ENCODE peak calls at places on chromosomes 11 and 22, in eight cellular contexts. Q, T, P, B, W, G, J and N are unnamed samples.

GRCh38 chr11:332651-333480 is 12.2 kb upstream of the IFITM3 start:
- DNase-seq in J (no peak), W (no peak), P (no peak), Q (no peak), G (no peak), B (peak), T (no peak), N (no peak)

GRCh38 chr11:77055913-77056312 is 10.9 kb upstream of the CAPN5 start:
- DNase-seq in B (no peak), G (no peak), W (no peak), P (no peak), Q (no peak), T (no peak), J (no peak), N (no peak)

GRCh38 chr22:23579280-23579679 is 810 bp downstream of the IGLL1 start:
- DNase-seq in Q (no peak), P (no peak), B (no peak), W (no peak), J (no peak), G (no peak), T (no peak), N (no peak)

GRCh38 chr11:117822031-117822521 is 2.5 kb downstream of the FXYD2 start:
- DNase-seq in G (no peak), W (peak), T (no peak), J (no peak), B (peak), Q (no peak), P (no peak), N (peak)

GRCh38 chr11:87889126-87889525 is 286.1 kb downstream of the RAB38 start:
- DNase-seq in G (no peak), T (no peak), Q (no peak), W (no peak), J (no peak), P (no peak), B (no peak), N (no peak)

GRCh38 chr11:2949920-2950319 is 20.7 kb upstream of the PHLDA2 start:
- DNase-seq in T (no peak), B (no peak), J (no peak), G (no peak), P (no peak), Q (no peak), W (no peak), N (no peak)

GRCh38 chr11:112961146-112961668 is at the start of gene NCAM1:
- DNase-seq in G (peak), Q (peak), T (peak), J (peak), W (no peak), B (peak), P (peak), N (peak)

GRCh38 chr11:46658259-46658658 is 40.9 kb downstream of the ATG13 start:
- DNase-seq in Q (no peak), J (peak), B (no peak), W (no peak), G (no peak), T (no peak), P (no peak), N (no peak)

GRCh38 chr11:27524155-27524554 is 17.6 kb upstream of the LIN7C start:
- DNase-seq in W (no peak), T (no peak), J (no peak), B (no peak), Q (no peak), G (no peak), P (no peak), N (no peak)

GRCh38 chr22:28231423-28231822 is 312.4 kb upstream of the PITPNB start:
- DNase-seq in Q (no peak), J (no peak), P (no peak), W (no peak), G (no peak), B (no peak), T (no peak), N (no peak)

GRCh38 chr11:10181811-10182210 is 112.2 kb downstream of the SBF2 start:
- DNase-seq in G (no peak), T (no peak), P (no peak), B (no peak), W (no peak), Q (no peak), J (peak), N (no peak)

GRCh38 chr22:27581688-27582087 is 219.9 kb downstream of the MN1 start:
- DNase-seq in Q (no peak), T (no peak), W (no peak), B (peak), P (no peak), G (peak), J (no peak), N (no peak)

GRCh38 chr22:21970037-21970799 is 12.4 kb downstream of the TOP3B start:
- DNase-seq in J (no peak), P (no peak), G (no peak), B (no peak), W (no peak), T (no peak), Q (no peak), N (no peak)

GRCh38 chr11:130166457-130166784 is 6.8 kb downstream of the ST14 start:
- DNase-seq in Q (no peak), G (no peak), T (no peak), J (peak), B (no peak), P (no peak), W (no peak), N (peak)

GRCh38 chr11:111733009-111733408 is 33.2 kb downstream of the PPP2R1B start:
- DNase-seq in J (peak), P (no peak), Q (no peak), W (no peak), B (peak), G (no peak), T (no peak), N (no peak)

GRCh38 chr22:49062155-49063039 is 765.3 kb downstream of the BRD1 start:
- DNase-seq in J (no peak), Q (no peak), G (no peak), P (no peak), W (no peak), B (peak), T (peak), N (no peak)